ENCODE peak calls at places on chromosomes 7 and 10, in nine cellular contexts. L is NT2/D1; N is K562; E is IMR-90; G is sigmoid colon; Z is H9; U is HCT116; O is CD8-positive, alpha-beta T cell; K is lower lobe of right lung. F is an unnamed sample. For H3K4me1 and H3K9me3, the result is how much of the 10 kb centered on the place peaks cover.

GRCh38 chr7:73573791-73574190 is 4.6 kb downstream of the TBL2 start:
- DNase-seq in N (no peak), U (no peak), Z (no peak), L (no peak), K (peak), O (no peak), E (no peak), G (no peak), F (no peak)

GRCh38 chr7:13953368-13953767 is 36.1 kb downstream of the ETV1 start:
- DNase-seq in K (no peak), L (no peak), N (no peak), Z (no peak), G (no peak), U (no peak), E (no peak), O (no peak), F (no peak)

GRCh38 chr7:143041346-143041745 is 10.8 kb upstream of the OR6V1 start:
- DNase-seq in Z (no peak), K (no peak), O (no peak), G (no peak), N (no peak), E (no peak), U (no peak), L (no peak), F (no peak)

GRCh38 chr10:90417056-90417455 is 440.8 kb downstream of the HTR7 start:
- DNase-seq in N (no peak), E (peak), G (no peak), L (no peak), Z (no peak), K (no peak), U (no peak), O (no peak), F (no peak)

GRCh38 chr10:48461623-48462481 is 143.0 kb downstream of the ARHGAP22 start:
- DNase-seq in E (no peak), U (no peak), L (no peak), O (no peak), Z (no peak), N (no peak), G (no peak), K (no peak), F (no peak)

GRCh38 chr10:24912214-24912613 is 40.2 kb downstream of the PRTFDC1 start:
- DNase-seq in O (no peak), K (no peak), G (no peak), E (peak), Z (no peak), L (no peak), N (no peak), U (no peak), F (no peak)

GRCh38 chr7:57414852-57415251 is 35.1 kb upstream of the ZNF716 start:
- DNase-seq in U (no peak), Z (no peak), E (no peak), L (no peak), K (no peak), G (no peak), O (no peak), N (no peak), F (no peak)

GRCh38 chr7:101486056-101486763 is 123.5 kb downstream of the COL26A1 start:
- DNase-seq in U (no peak), K (no peak), N (no peak), E (no peak), Z (peak), G (no peak), L (peak), O (no peak), F (peak)

GRCh38 chr10:5105626-5106025 is 11.4 kb downstream of the AKR1C3 start:
- DNase-seq in E (no peak), L (no peak), Z (no peak), G (no peak), O (no peak), U (no peak), N (no peak), K (no peak), F (no peak)

GRCh38 chr7:98879198-98879988 is 1.1 kb downstream of the TRRAP start:
- DNase-seq in O (peak), K (no peak), G (no peak), U (peak), N (peak), Z (peak), L (no peak), E (peak), F (peak)

GRCh38 chr7:78530351-78530750 is 731.8 kb downstream of the PHTF2 start:
- DNase-seq in E (peak), G (no peak), O (no peak), K (no peak), U (no peak), L (no peak), N (no peak), Z (no peak), F (no peak)

GRCh38 chr7:108457871-108458270 is 1.6 kb upstream of the NRCAM start:
- DNase-seq in O (no peak), G (no peak), N (no peak), L (no peak), K (no peak), E (no peak), Z (no peak), U (no peak), F (no peak)

GRCh38 chr10:83908987-83909386 is 230.3 kb upstream of the GHITM start:
- DNase-seq in K (no peak), Z (no peak), N (no peak), L (no peak), G (no peak), E (no peak), U (no peak), O (no peak), F (no peak)

GRCh38 chr7:50807026-50807730 is 24.5 kb upstream of the GRB10 start:
- DNase-seq in U (no peak), N (no peak), L (no peak), G (no peak), Z (no peak), K (no peak), O (no peak), E (no peak), F (no peak)

GRCh38 chr10:80207768-80208385 is 2.5 kb upstream of the ANXA11 start:
- DNase-seq in N (no peak), E (no peak), G (peak), O (no peak), U (no peak), K (no peak), Z (no peak), L (no peak), F (no peak)

GRCh38 chr7:80783688-80784327 is 135.0 kb downstream of the SEMA3C start:
- DNase-seq in N (no peak), K (no peak), U (no peak), E (peak), G (no peak), L (no peak), O (no peak), Z (no peak), F (no peak)

GRCh38 chr7:41465571-41465970 is 237.3 kb downstream of the INHBA start:
- DNase-seq in Z (no peak), L (no peak), O (no peak), E (no peak), N (no peak), U (no peak), K (no peak), G (no peak), F (no peak)

GRCh38 chr10:126932516-126932915 is 27.3 kb downstream of the DOCK1 start:
- DNase-seq in E (no peak), U (no peak), G (no peak), Z (no peak), K (no peak), N (no peak), O (no peak), L (no peak), F (no peak)

GRCh38 chr10:26480909-26481703 is 43.0 kb downstream of the APBB1IP start:
- DNase-seq in E (no peak), N (no peak), O (no peak), L (no peak), G (no peak), Z (no peak), U (no peak), K (no peak), F (no peak)

GRCh38 chr10:124604214-124605000 is 139.8 kb downstream of the FAM53B start:
- DNase-seq in U (no peak), K (no peak), E (no peak), O (no peak), G (no peak), N (no peak), L (no peak), Z (no peak), F (no peak)

GRCh38 chr10:126844406-126844805 is 60.8 kb upstream of the DOCK1 start:
- DNase-seq in O (no peak), U (no peak), N (no peak), K (no peak), L (no peak), E (no peak), G (no peak), Z (no peak), F (no peak)

GRCh38 chr10:29486466-29486865 is 148.3 kb downstream of the SVIL start:
- DNase-seq in Z (no peak), N (no peak), K (no peak), L (no peak), G (no peak), E (no peak), U (no peak), O (no peak), F (no peak)

GRCh38 chr7:26547156-26547555 is 255.5 kb downstream of the SNX10 start:
- DNase-seq in Z (no peak), G (no peak), U (no peak), K (no peak), L (no peak), N (no peak), E (no peak), O (no peak), F (no peak)

GRCh38 chr10:110105873-110106272 is 98.1 kb downstream of the ADD3 start:
- DNase-seq in N (no peak), U (no peak), K (no peak), Z (no peak), O (no peak), L (no peak), G (no peak), E (no peak), F (no peak)

GRCh38 chr7:65731562-65732035 is 141.3 kb upstream of the VKORC1L1 start:
- DNase-seq in L (peak), G (peak), O (no peak), N (peak), Z (peak), K (peak), E (no peak), U (no peak), F (no peak)

GRCh38 chr10:69100136-69100872 is 12.4 kb downstream of the SRGN start:
- DNase-seq in U (no peak), E (no peak), Z (peak), L (no peak), N (no peak), G (no peak), K (no peak), O (no peak), F (no peak)

GRCh38 chr7:2572101-2572842 is 13.5 kb downstream of the IQCE start:
- DNase-seq in G (no peak), Z (no peak), E (peak), O (no peak), L (no peak), N (peak), K (no peak), U (peak), F (no peak)

GRCh38 chr7:17772581-17773288 is 167.6 kb downstream of the SNX13 start:
- DNase-seq in L (no peak), K (no peak), O (no peak), N (no peak), G (no peak), E (no peak), Z (no peak), U (no peak), F (peak)

GRCh38 chr7:98051118-98051744 is 55.4 kb upstream of the LMTK2 start:
- DNase-seq in G (no peak), E (no peak), N (peak), Z (peak), K (peak), O (peak), L (peak), U (peak), F (no peak)

GRCh38 chr7:55132890-55133551 is 114.2 kb downstream of the EGFR start:
- DNase-seq in N (no peak), O (no peak), Z (no peak), E (peak), K (no peak), U (peak), G (peak), L (no peak), F (no peak)

GRCh38 chr10:63798599-63799498 is 277.6 kb downstream of the REEP3 start:
- DNase-seq in U (no peak), O (no peak), Z (no peak), E (peak), L (no peak), K (peak), G (peak), N (no peak), F (no peak)

GRCh38 chr10:21531164-21531563 is 2.9 kb upstream of the MLLT10 start:
- DNase-seq in G (no peak), L (no peak), E (peak), K (no peak), Z (no peak), O (no peak), N (no peak), U (no peak), F (no peak)

GRCh38 chr10:77586719-77587423 is 50.7 kb downstream of the KCNMA1 start:
- DNase-seq in Z (no peak), U (no peak), O (no peak), G (peak), L (no peak), E (peak), K (peak), N (no peak), F (no peak)

GRCh38 chr7:44629825-44630580 is 23.6 kb downstream of the OGDH start:
- DNase-seq in N (no peak), K (no peak), Z (no peak), G (no peak), L (no peak), E (no peak), U (no peak), O (no peak), F (no peak)
- H3K4me1 ChIP-seq in N (under half), K (half or more), Z (under half), G (under half), L (under half), E (under half), U (under half), O (under half), F (under half)

GRCh38 chr7:63104666-63105065 is 894.0 kb upstream of the ZNF722 start:
- DNase-seq in N (no peak), L (no peak), K (no peak), Z (no peak), E (no peak), O (no peak), U (no peak), G (no peak), F (no peak)
- H3K9me3 ChIP-seq in N (under half), L (under half), K (under half), Z (under half), E (under half), O (under half), U (under half), G (under half), F (under half)

GRCh38 chr10:17396004-17396403 is 58.4 kb downstream of the ST8SIA6 start:
- DNase-seq in L (no peak), O (no peak), G (no peak), Z (no peak), E (no peak), K (no peak), N (no peak), U (no peak), F (no peak)

GRCh38 chr10:17394854-17395253 is 59.5 kb downstream of the ST8SIA6 start:
- DNase-seq in K (no peak), Z (no peak), G (no peak), O (no peak), L (no peak), N (no peak), E (no peak), U (no peak), F (no peak)
- H3K4me1 ChIP-seq in K (under half), Z (under half), G (under half), O (under half), L (under half), N (under half), E (under half), U (under half), F (under half)

GRCh38 chr10:99694171-99694570 is 34.9 kb downstream of the ENTPD7 start:
- DNase-seq in K (no peak), O (no peak), U (no peak), L (no peak), G (no peak), N (no peak), Z (no peak), E (peak), F (no peak)

GRCh38 chr10:99685232-99686041 is 26.1 kb downstream of the ENTPD7 start:
- DNase-seq in N (peak), Z (no peak), G (no peak), K (no peak), E (no peak), L (no peak), U (no peak), O (no peak), F (no peak)

GRCh38 chr10:99689461-99689860 is 30.2 kb downstream of the ENTPD7 start:
- DNase-seq in G (no peak), K (no peak), U (no peak), O (no peak), E (peak), Z (no peak), L (no peak), N (no peak), F (no peak)
- H3K9me3 ChIP-seq in G (under half), K (under half), U (under half), O (under half), E (under half), Z (under half), L (under half), N (under half), F (under half)

DNA sequence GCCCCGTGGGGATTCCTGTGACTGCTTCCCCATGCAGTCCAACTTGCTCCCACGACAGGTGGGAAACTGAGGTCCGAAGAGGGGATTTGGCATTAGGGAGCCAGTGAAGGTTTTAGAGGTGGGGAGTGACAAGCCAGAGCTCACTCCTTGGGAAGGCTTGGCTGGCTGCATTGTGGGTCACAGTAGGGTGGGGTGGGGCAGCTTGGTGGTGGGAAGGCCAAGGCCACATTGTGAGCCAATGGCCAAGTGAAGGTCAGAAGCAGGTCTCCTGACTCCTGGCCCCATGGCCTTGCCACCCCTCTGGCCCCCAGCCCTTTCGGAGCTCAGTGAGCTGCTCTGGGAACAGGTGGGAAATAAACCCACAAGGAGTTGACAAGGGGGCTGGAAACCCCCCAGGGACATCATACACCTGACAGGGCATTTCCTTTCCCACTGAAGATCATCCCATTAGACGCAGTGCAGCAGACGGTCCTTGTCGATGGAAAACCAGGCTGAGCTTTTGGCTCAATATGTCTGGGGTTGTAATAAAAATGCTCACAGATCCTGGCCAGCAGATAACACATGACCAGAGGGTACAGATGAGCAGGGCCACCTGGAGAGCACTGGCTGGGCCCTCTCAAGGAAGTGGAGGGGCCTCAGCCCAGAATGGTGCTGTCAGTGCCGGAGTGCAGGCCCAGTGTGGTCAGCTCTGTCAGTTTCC is 2.4 kb downstream of the C10orf105 start:
- DNase-seq in Z (no peak), E (no peak), O (no peak), G (no peak), N (no peak), U (no peak), K (no peak), L (no peak), F (no peak)
- H3K4me1 ChIP-seq in Z (under half), E (under half), O (half or more), G (under half), N (under half), U (under half), K (half or more), L (under half), F (under half)